ENCODE peak calls at places on chromosomes 7 and 10, in ten cellular contexts. N, X, B, J, E, W, R, M, H and P are unnamed samples.

GRCh38 chr7:65216469-65216868 is 157.2 kb upstream of the ZNF92 start:
- DNase-seq in N (no peak), X (peak), B (peak), J (no peak), E (peak), W (peak), R (peak), M (peak), H (peak), P (peak)

GRCh38 chr7:15829689-15830088 is 143.2 kb upstream of the MEOX2 start:
- DNase-seq in N (no peak), X (no peak), B (no peak), J (no peak), E (no peak), W (no peak), R (no peak), M (peak), H (no peak), P (no peak)

GRCh38 chr10:104648421-104648820 is 7.3 kb downstream of the SORCS3 start:
- DNase-seq in N (no peak), X (no peak), B (no peak), J (no peak), E (no peak), W (no peak), R (no peak), M (no peak), H (no peak), P (no peak)

GRCh38 chr10:6054884-6055283 is 7.3 kb downstream of the IL2RA start:
- DNase-seq in N (no peak), X (no peak), B (no peak), J (no peak), E (no peak), W (no peak), R (peak), M (no peak), H (no peak), P (no peak)

GRCh38 chr7:35905555-35905954 is 104.7 kb downstream of the SEPTIN7 start:
- DNase-seq in N (no peak), X (no peak), B (peak), J (no peak), E (no peak), W (no peak), R (no peak), M (no peak), H (no peak), P (no peak)

GRCh38 chr7:64685741-64686140 is 19.8 kb downstream of the ZNF107 start:
- DNase-seq in N (no peak), X (no peak), B (no peak), J (no peak), E (no peak), W (no peak), R (no peak), M (no peak), H (no peak), P (no peak)

GRCh38 chr7:155221547-155221946 is 76.1 kb upstream of the INSIG1 start:
- DNase-seq in N (peak), X (no peak), B (no peak), J (no peak), E (no peak), W (no peak), R (no peak), M (no peak), H (no peak), P (no peak)

GRCh38 chr10:93916257-93917063 is 22.7 kb downstream of the SLC35G1 start:
- DNase-seq in N (no peak), X (peak), B (peak), J (no peak), E (no peak), W (peak), R (no peak), M (no peak), H (peak), P (no peak)

GRCh38 chr7:20083781-20084180 is 133.4 kb downstream of the MACC1 start:
- DNase-seq in N (no peak), X (no peak), B (peak), J (no peak), E (no peak), W (no peak), R (no peak), M (no peak), H (peak), P (no peak)

DNA sequence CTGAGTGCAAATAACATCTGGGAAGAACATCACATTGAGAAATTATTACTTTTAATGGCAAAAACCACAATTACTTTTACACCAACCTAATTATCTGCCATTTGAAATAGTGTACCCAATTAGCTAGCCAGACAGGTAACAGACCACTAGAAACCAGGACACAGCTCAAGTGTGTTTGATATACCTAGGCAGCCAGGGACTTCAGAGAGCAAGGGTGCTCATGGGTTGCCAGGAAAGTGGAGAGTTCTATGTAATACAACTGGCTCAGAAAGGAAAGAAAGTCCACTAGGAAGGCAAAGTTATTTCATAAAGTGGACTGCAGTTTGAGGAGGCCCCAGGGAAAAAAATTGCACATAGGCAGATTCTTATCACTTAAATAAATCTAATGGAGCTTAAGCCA is 50.0 kb upstream of the PTN start:
- DNase-seq in N (no peak), X (no peak), B (no peak), J (no peak), E (no peak), W (no peak), R (no peak), M (no peak), H (no peak), P (no peak)
- H3K4me3 ChIP-seq in N (no peak), X (no peak), B (no peak), J (no peak), E (no peak), W (no peak), R (no peak), M (no peak), H (no peak), P (no peak)

GRCh38 chr7:55085511-55086412 is 66.9 kb downstream of the EGFR start:
- DNase-seq in N (no peak), X (no peak), B (no peak), J (no peak), E (no peak), W (no peak), R (no peak), M (no peak), H (no peak), P (no peak)
- H3K27ac ChIP-seq in N (no peak), X (no peak), B (peak), J (peak), E (peak), W (no peak), R (peak), M (peak), H (peak), P (peak)

GRCh38 chr10:92849576-92850090 is 1.3 kb downstream of the EXOC6 start:
- DNase-seq in N (no peak), X (no peak), B (no peak), J (no peak), E (no peak), W (no peak), R (no peak), M (no peak), H (no peak), P (no peak)
- H3K4me3 ChIP-seq in N (peak), X (peak), B (peak), J (peak), E (peak), W (peak), R (peak), M (peak), H (no peak), P (peak)

GRCh38 chr10:79274279-79275104 is 72.8 kb upstream of the PPIF start:
- DNase-seq in N (no peak), X (peak), B (peak), J (peak), E (peak), W (no peak), R (peak), M (peak), H (peak), P (peak)
- H3K27ac ChIP-seq in N (peak), X (peak), B (peak), J (peak), E (peak), W (no peak), R (peak), M (peak), H (peak), P (peak)